ENCODE peak calls at places on chromosomes 2 and 18, in seven cellular contexts. M is kidney epithelial cell, Y is PC-3, V is colonic mucosa, A is left ventricle myocardium inferior, S is transverse colon, P is suprapubic skin. O is an unnamed sample. For H3K27me3, the result is how much of the 10 kb centered on the place peaks cover.

GRCh38 chr18:12520442-12520992 is 112.8 kb downstream of the PRELID3A start:
- DNase-seq in S (no peak), Y (no peak), V (no peak), M (no peak), P (no peak), A (no peak), O (no peak)

GRCh38 chr2:234747032-234747431 is 204.8 kb upstream of the SH3BP4 start:
- DNase-seq in M (no peak), V (no peak), P (no peak), A (no peak), Y (no peak), S (no peak), O (no peak)

GRCh38 chr2:127174176-127174575 is 45.9 kb downstream of the CYP27C1 start:
- DNase-seq in P (peak), M (no peak), Y (peak), A (no peak), V (no peak), S (peak), O (peak)

GRCh38 chr18:58447342-58448190 is 181.3 kb downstream of the ALPK2 start:
- DNase-seq in M (no peak), P (no peak), A (no peak), V (no peak), Y (no peak), S (no peak), O (no peak)

GRCh38 chr2:30691948-30692828 is 115.1 kb downstream of the CAPN13 start:
- DNase-seq in V (no peak), P (no peak), S (no peak), M (no peak), A (peak), Y (peak), O (no peak)

GRCh38 chr18:50651334-50651733 is 91.4 kb downstream of the MAPK4 start:
- DNase-seq in A (no peak), M (no peak), Y (no peak), V (no peak), P (no peak), S (no peak), O (no peak)

GRCh38 chr2:200735061-200735460 is 76.6 kb upstream of the BZW1 start:
- DNase-seq in A (no peak), S (no peak), V (no peak), Y (peak), P (no peak), M (no peak), O (no peak)

GRCh38 chr2:227761734-227762476 is 16.2 kb downstream of the SCYGR8 start:
- DNase-seq in V (no peak), P (no peak), Y (no peak), M (peak), A (no peak), S (no peak), O (no peak)

GRCh38 chr18:44771957-44772917 is 91.5 kb downstream of the SETBP1 start:
- DNase-seq in P (no peak), V (peak), S (peak), Y (no peak), M (no peak), A (peak), O (peak)

GRCh38 chr2:136384541-136385303 is 266.8 kb upstream of the CXCR4 start:
- DNase-seq in V (peak), M (no peak), P (no peak), Y (peak), A (no peak), S (peak), O (peak)

GRCh38 chr2:86584164-86584913 is 21.1 kb upstream of the CHMP3 start:
- DNase-seq in V (no peak), P (no peak), A (no peak), S (no peak), M (no peak), Y (peak), O (peak)

GRCh38 chr2:230939691-230940475 is 14.8 kb upstream of the GPR55 start:
- DNase-seq in A (no peak), S (no peak), Y (no peak), V (no peak), P (no peak), M (no peak), O (no peak)

GRCh38 chr18:50193796-50194622 is 938 bp downstream of the MYO5B start:
- DNase-seq in P (no peak), M (no peak), A (no peak), S (peak), Y (peak), V (peak), O (no peak)

GRCh38 chr18:46164920-46165319 is 60.7 kb downstream of the HAUS1 start:
- DNase-seq in P (no peak), M (no peak), S (no peak), Y (no peak), V (no peak), A (no peak), O (no peak)

GRCh38 chr2:22359020-22359672 is 1025.8 kb upstream of the KLHL29 start:
- DNase-seq in A (no peak), P (no peak), Y (no peak), S (no peak), V (no peak), M (no peak), O (no peak)

GRCh38 chr18:21702602-21703001 is 2.0 kb downstream of the ABHD3 start:
- DNase-seq in V (no peak), M (no peak), S (no peak), Y (no peak), A (no peak), P (no peak), O (no peak)

GRCh38 chr2:240604291-240604938 is 17.9 kb downstream of the CAPN10 start:
- DNase-seq in Y (peak), S (peak), V (peak), P (peak), A (peak), M (peak), O (peak)

GRCh38 chr2:230862292-230862691 is 2.5 kb upstream of the ITM2C start:
- DNase-seq in S (no peak), M (no peak), Y (no peak), A (no peak), P (no peak), V (no peak), O (no peak)

GRCh38 chr2:238239552-238239871 is 326 bp downstream of the HES6 start:
- DNase-seq in A (no peak), V (no peak), Y (no peak), M (no peak), S (peak), P (no peak), O (no peak)

GRCh38 chr18:74378179-74378682 is 62.6 kb downstream of the C18orf63 start:
- DNase-seq in P (no peak), A (no peak), Y (no peak), M (no peak), V (peak), S (peak), O (no peak)

GRCh38 chr2:70248810-70249438 is 496 bp upstream of the TIA1 start:
- DNase-seq in V (peak), S (peak), Y (peak), P (peak), A (peak), M (no peak), O (peak)

GRCh38 chr2:85772019-85772745 is 18.4 kb downstream of the ATOH8 start:
- DNase-seq in Y (peak), A (peak), P (peak), M (peak), V (peak), S (peak), O (peak)

GRCh38 chr18:8080092-8080491 is 513.0 kb downstream of the PTPRM start:
- DNase-seq in Y (no peak), V (no peak), A (no peak), P (no peak), M (no peak), S (no peak), O (no peak)

GRCh38 chr2:80014637-80015036 is 289.9 kb downstream of the LRRTM1 start:
- DNase-seq in Y (no peak), S (no peak), A (no peak), M (no peak), P (no peak), V (no peak), O (no peak)

GRCh38 chr2:224160917-224161316 is 121.8 kb upstream of the SERPINE2 start:
- DNase-seq in Y (no peak), A (peak), S (no peak), M (no peak), V (no peak), P (no peak), O (no peak)

DNA sequence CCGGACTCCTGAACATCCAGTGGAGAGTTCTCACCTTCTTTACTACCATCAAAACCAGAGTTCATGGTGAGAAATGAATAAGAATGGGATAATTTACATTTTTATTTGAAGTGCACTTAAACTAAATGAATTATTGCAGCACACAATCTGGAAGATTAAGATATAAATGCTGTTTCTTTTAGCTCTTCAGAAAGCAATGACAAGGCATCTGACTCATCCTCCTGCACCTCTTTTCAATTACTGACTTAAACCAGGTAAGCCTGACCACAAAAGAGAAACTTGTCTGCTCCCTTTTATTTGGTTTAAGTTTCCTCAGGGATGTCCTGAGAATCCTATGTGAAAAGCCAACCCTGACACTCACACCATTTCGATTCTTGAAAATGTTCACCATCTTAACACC is 720 bp upstream of the DSC2 start:
- DNase-seq in Y (peak), A (no peak), V (no peak), M (no peak), P (no peak), S (no peak), O (no peak)
- H3K4me3 ChIP-seq in Y (peak), A (no peak), V (no peak), M (no peak), P (peak), S (no peak), O (no peak)

DNA sequence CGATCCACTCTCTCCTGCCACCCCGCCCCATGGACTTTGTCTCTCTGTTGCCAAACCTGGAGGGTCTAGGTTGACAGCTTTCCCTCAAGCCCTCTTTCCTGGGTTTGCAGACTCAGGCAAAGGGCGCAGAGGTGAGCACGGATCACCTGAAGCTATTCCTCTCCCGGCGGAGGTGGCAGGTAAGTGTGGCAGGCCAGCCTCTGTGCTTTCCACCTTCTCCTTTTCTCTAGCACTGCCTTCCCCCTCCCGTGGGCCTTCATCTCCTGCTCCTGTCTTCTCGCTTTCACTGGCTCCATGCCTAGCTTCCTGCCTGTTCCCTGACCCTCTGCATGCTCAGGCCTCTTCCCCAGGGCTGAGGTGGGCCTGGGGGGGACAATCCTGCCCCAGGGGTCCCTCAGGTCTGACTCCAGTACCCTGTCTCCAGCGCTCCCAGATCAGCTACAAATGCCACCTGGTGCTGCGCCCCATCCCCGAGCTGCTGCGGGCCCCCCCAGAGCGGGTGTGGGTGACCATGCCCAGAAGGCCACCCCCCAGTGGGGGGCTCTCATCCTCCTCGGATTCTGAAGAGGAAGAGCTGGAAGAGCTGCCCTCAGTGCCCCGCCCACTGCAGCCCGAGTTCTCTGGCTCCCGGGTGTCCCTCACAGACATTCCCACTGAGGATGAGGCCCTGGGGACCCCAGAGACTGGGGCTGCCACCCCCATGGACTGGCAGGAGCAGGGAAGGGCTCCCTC is 15.9 kb upstream of the GMPPA start:
- DNase-seq in S (no peak), M (no peak), Y (no peak), P (no peak), A (no peak), V (no peak), O (no peak)
- H3K27me3 ChIP-seq in S (half or more), M (under half), Y (under half), P (half or more), A (half or more), V (under half), O (under half)

GRCh38 chr2:130251520-130251864 is 53.3 kb upstream of the TUBA3E start:
- DNase-seq in Y (no peak), V (peak), A (no peak), M (no peak), S (no peak), P (no peak), O (no peak)
- TF ChIP-seq CTCF in Y (no peak), V (no peak), A (no peak), M (no peak), S (no peak), P (no peak), O (no peak)

GRCh38 chr18:41818381-41819355 is 136.4 kb upstream of the PIK3C3 start:
- DNase-seq in P (no peak), S (no peak), V (no peak), M (no peak), A (no peak), Y (no peak), O (no peak)

GRCh38 chr18:41809652-41810051 is 145.4 kb upstream of the PIK3C3 start:
- DNase-seq in S (no peak), V (no peak), P (no peak), A (no peak), Y (no peak), M (no peak), O (no peak)

GRCh38 chr18:41814651-41815050 is 140.4 kb upstream of the PIK3C3 start:
- DNase-seq in Y (no peak), P (no peak), S (no peak), M (no peak), A (no peak), V (no peak), O (peak)
- H3K4me3 ChIP-seq in Y (no peak), P (no peak), S (no peak), M (no peak), A (no peak), V (no peak), O (no peak)

GRCh38 chr2:102621630-102622029 is 2.3 kb downstream of the SLC9A2 start:
- DNase-seq in A (no peak), M (no peak), Y (peak), S (no peak), V (no peak), P (no peak), O (no peak)
- H3K27me3 ChIP-seq in A (half or more), M (under half), Y (under half), S (under half), V (under half), P (under half), O (under half)

DNA sequence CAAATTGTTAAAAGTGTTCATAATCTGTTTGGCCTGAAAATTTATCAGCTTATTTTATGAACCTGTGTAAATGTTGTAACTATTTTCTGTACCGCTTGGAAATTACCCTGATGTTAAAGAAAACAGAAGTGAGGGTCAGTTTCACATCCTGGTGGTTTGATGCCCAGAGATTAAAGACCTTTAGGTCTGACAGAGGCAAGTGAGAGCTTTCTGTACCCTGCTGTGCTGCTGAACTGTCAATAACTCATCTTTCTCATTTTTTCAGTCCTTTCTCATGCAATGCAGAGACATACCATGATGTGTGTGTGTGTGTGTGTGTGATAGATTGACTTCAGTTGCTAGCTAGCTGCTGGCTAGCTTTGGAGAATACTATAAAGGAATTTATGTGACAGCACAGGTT is 2025.6 kb upstream of the LRRTM1 start:
- DNase-seq in V (no peak), A (no peak), P (no peak), Y (no peak), S (no peak), M (no peak), O (no peak)
- TF ChIP-seq CTCF in V (no peak), A (no peak), P (no peak), Y (no peak), S (no peak), M (no peak), O (no peak)

GRCh38 chr18:54999016-54999415 is 39.8 kb upstream of the CCDC68 start:
- DNase-seq in V (no peak), Y (no peak), S (no peak), P (no peak), A (no peak), M (no peak), O (no peak)

GRCh38 chr18:55001625-55002024 is 42.4 kb upstream of the CCDC68 start:
- DNase-seq in S (no peak), A (no peak), V (no peak), Y (peak), P (no peak), M (no peak), O (no peak)

GRCh38 chr18:55000529-55000928 is 41.3 kb upstream of the CCDC68 start:
- DNase-seq in S (no peak), V (no peak), Y (no peak), A (no peak), P (no peak), M (no peak), O (no peak)

GRCh38 chr18:55003695-55004094 is 44.4 kb upstream of the CCDC68 start:
- DNase-seq in S (no peak), V (no peak), P (no peak), A (no peak), M (no peak), Y (no peak), O (no peak)

DNA sequence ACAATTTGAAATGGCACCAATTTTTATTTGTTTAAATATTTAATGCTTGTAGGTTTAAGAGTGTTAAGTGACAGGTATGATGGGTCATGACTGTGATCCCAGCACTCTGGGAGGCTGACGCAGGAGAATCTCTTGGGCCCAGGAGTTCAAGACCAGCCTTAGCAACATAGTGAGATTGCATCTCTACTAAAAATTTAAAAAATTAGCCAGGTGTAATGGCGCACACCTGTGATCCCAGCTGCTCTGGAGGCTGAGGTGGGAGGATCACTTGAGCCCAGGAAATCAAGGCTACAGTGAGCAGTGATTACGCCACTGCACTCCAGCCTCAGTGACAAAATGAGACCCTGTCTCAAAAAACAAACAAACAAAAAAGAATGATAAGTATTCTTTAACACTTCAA is 43.0 kb upstream of the CCDC68 start:
- DNase-seq in A (no peak), S (no peak), Y (no peak), P (no peak), V (no peak), M (no peak), O (no peak)
- H3K4me3 ChIP-seq in A (no peak), S (no peak), Y (no peak), P (no peak), V (no peak), M (no peak), O (no peak)

GRCh38 chr2:10222-10875 is 36.0 kb downstream of the FAM110C start:
- DNase-seq in P (no peak), M (no peak), S (no peak), Y (no peak), A (no peak), V (no peak), O (no peak)
- H3K27me3 ChIP-seq in P (under half), M (under half), S (under half), Y (under half), A (under half), V (under half), O (under half)

GRCh38 chr2:58130238-58130637 is 83.6 kb downstream of the VRK2 start:
- DNase-seq in Y (no peak), A (no peak), S (no peak), P (no peak), M (no peak), V (no peak), O (no peak)

GRCh38 chr2:58127111-58127510 is 80.5 kb downstream of the VRK2 start:
- DNase-seq in Y (no peak), A (no peak), M (no peak), P (no peak), S (no peak), V (no peak), O (no peak)

GRCh38 chr2:58133395-58133794 is 86.8 kb downstream of the VRK2 start:
- DNase-seq in S (no peak), Y (peak), M (no peak), A (no peak), P (no peak), V (no peak), O (peak)

GRCh38 chr2:58135861-58136260 is 89.3 kb downstream of the VRK2 start:
- DNase-seq in V (no peak), P (no peak), Y (no peak), S (no peak), M (no peak), A (no peak), O (no peak)

DNA sequence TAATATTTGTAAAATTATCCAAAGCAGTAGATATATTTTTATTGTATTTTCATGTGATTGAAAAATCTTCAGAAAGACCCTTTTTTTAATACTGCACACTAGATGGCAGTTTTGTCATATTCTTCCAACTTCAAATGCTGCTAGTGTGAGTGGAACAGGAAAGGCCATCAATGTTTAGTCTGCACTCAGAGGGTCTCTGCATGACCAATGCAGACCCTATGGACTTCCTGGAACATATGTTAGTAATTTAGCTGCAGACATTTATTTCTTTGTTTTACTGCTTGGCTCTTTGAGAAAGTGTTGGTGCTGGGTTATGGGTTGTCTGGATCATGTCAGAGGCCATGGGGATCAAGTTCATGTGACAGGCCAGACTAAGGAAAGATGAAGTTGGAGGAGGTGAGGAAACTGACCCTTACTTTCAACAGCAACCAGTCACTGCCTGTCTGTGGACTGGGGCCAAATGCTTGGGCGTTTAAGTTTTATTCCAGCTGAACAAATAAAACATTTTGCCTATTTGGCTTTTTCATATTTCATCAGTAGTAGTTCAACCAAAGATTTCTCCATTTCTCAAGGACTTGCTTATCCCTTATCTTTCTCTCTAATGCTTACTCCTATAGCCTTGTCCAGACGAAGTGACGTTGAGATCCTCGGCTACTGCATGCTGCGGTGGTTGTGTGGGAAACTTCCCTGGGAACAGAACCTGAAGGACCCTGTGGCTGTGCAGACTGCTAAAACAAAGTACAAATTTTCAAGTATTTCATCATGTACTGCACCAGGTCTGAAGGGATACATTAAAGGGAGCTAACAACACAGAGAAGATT is 84.8 kb downstream of the VRK2 start:
- DNase-seq in Y (no peak), M (no peak), V (no peak), S (no peak), A (no peak), P (no peak), O (peak)
- TF ChIP-seq CTCF in Y (peak), M (no peak), V (no peak), S (no peak), A (peak), P (no peak), O (peak)

GRCh38 chr2:121075006-121075545 is 209.9 kb downstream of the TFCP2L1 start:
- DNase-seq in S (peak), M (peak), A (no peak), Y (peak), P (no peak), V (no peak), O (peak)
- H3K4me3 ChIP-seq in S (no peak), M (no peak), A (no peak), Y (peak), P (peak), V (no peak), O (peak)